ENCODE peak calls at places on chromosome X, in four cellular contexts. G is GM06990, H is DMS153, Q is progenitor cell of endocrine pancreas. Y is an unnamed sample.

GRCh38 chrX:49958727-49959126 is 36.3 kb downstream of the CLCN5 start:
- DNase-seq in H (no peak), Q (no peak), G (no peak), Y (peak)

GRCh38 chrX:40478457-40479065 is 102.2 kb upstream of the ATP6AP2 start:
- DNase-seq in Q (no peak), H (no peak), G (no peak), Y (no peak)

GRCh38 chrX:50117477-50117876 is 83.3 kb downstream of the AKAP4 start:
- DNase-seq in G (no peak), H (no peak), Q (no peak), Y (no peak)

GRCh38 chrX:20637351-20637750 is 370.6 kb upstream of the RPS6KA3 start:
- DNase-seq in G (no peak), H (no peak), Q (no peak), Y (no peak)

GRCh38 chrX:136954930-136955329 is 74.4 kb upstream of the RBMX start:
- DNase-seq in H (peak), Q (no peak), G (no peak), Y (peak)

GRCh38 chrX:45622042-45622423 is 421.4 kb upstream of the DIPK2B start:
- DNase-seq in Q (no peak), G (no peak), H (no peak), Y (no peak)

GRCh38 chrX:114635986-114636385 is 52.1 kb downstream of the HTR2C start:
- DNase-seq in Q (no peak), G (no peak), H (no peak), Y (no peak)

GRCh38 chrX:97907791-97908190 is 1024.1 kb downstream of the RPA4 start:
- DNase-seq in G (no peak), Q (no peak), H (no peak), Y (no peak)

GRCh38 chrX:107324493-107325310 is 118.3 kb downstream of the DNAAF6 start:
- DNase-seq in G (peak), H (no peak), Q (peak), Y (peak)

GRCh38 chrX:69128573-69128972 is 36.7 kb downstream of the PJA1 start:
- DNase-seq in Q (no peak), H (no peak), G (no peak), Y (no peak)

GRCh38 chrX:47158131-47158530 is 13.1 kb downstream of the RBM10 start:
- DNase-seq in Q (no peak), H (no peak), G (no peak), Y (no peak)

GRCh38 chrX:56792270-56793111 is 63.4 kb downstream of the NBDY start:
- DNase-seq in H (no peak), Q (no peak), G (no peak), Y (no peak)

GRCh38 chrX:154019061-154019621 is 561 bp downstream of the IRAK1 start:
- DNase-seq in H (no peak), Q (no peak), G (peak), Y (peak)

GRCh38 chrX:390459-390858 is 3.8 kb upstream of the PPP2R3B start:
- DNase-seq in G (no peak), Q (no peak), H (no peak), Y (no peak)

GRCh38 chrX:104098151-104098808 is 14.0 kb upstream of the ZCCHC18 start:
- DNase-seq in H (peak), G (no peak), Q (peak), Y (peak)

GRCh38 chrX:46325312-46325877 is 219.8 kb downstream of the ZNF674 start:
- DNase-seq in H (no peak), Q (no peak), G (no peak), Y (peak)

GRCh38 chrX:74613350-74614192 is 853 bp downstream of the RLIM start:
- DNase-seq in H (no peak), Q (no peak), G (peak), Y (peak)

GRCh38 chrX:7294483-7294882 is 146.5 kb upstream of the PUDP start:
- DNase-seq in Q (no peak), G (no peak), H (no peak), Y (no peak)

GRCh38 chrX:56314334-56314733 is 82.2 kb downstream of the KLF8 start:
- DNase-seq in H (no peak), G (no peak), Q (no peak), Y (no peak)

GRCh38 chrX:108121291-108121690 is 29.7 kb downstream of the ATG4A start:
- DNase-seq in H (no peak), Q (no peak), G (no peak), Y (no peak)

GRCh38 chrX:3592184-3592583 is 121.3 kb downstream of the PRKX start:
- DNase-seq in Q (no peak), H (no peak), G (no peak), Y (no peak)

GRCh38 chrX:110418220-110418856 is 59.7 kb downstream of the RTL9 start:
- DNase-seq in H (no peak), G (no peak), Q (peak), Y (peak)

GRCh38 chrX:129188223-129188622 is 335.1 kb downstream of the SMARCA1 start:
- DNase-seq in Q (no peak), H (no peak), G (no peak), Y (no peak)

GRCh38 chrX:110442631-110443030 is 84.0 kb downstream of the RTL9 start:
- DNase-seq in G (peak), H (no peak), Q (no peak), Y (peak)

GRCh38 chrX:129791961-129792570 is 12.3 kb downstream of the SASH3 start:
- DNase-seq in Q (no peak), H (peak), G (no peak), Y (no peak)

GRCh38 chrX:103175944-103176753 is 38.8 kb upstream of the BEX4 start:
- DNase-seq in Q (peak), G (no peak), H (no peak), Y (peak)

GRCh38 chrX:113919387-113919786 is 664.5 kb upstream of the HTR2C start:
- DNase-seq in G (no peak), Q (no peak), H (no peak), Y (no peak)

GRCh38 chrX:71466979-71467523 is 65.9 kb upstream of the OGT start:
- DNase-seq in Q (no peak), H (no peak), G (no peak), Y (no peak)

GRCh38 chrX:73577368-73577767 is 14.4 kb downstream of the CHIC1 start:
- DNase-seq in H (no peak), Q (no peak), G (no peak), Y (no peak)

GRCh38 chrX:134734343-134735001 is 76.2 kb upstream of the PLAC1 start:
- DNase-seq in G (no peak), H (no peak), Q (no peak), Y (peak)

GRCh38 chrX:125203737-125204578 is 115.7 kb upstream of the TEX13C start:
- DNase-seq in Q (peak), H (peak), G (no peak), Y (no peak)

GRCh38 chrX:28847423-28847822 is 260.2 kb downstream of the IL1RAPL1 start:
- DNase-seq in H (no peak), Q (no peak), G (no peak), Y (no peak)

GRCh38 chrX:130053236-130053635 is 57.1 kb downstream of the ELF4 start:
- DNase-seq in G (no peak), H (no peak), Q (no peak), Y (peak)

Y was measured in SJCRH30.